ENCODE peak calls at places on chromosome 4, in five cellular contexts. A is body of pancreas; B is activated CD4-positive, alpha-beta T cell treated with anti-CD3 and anti-CD28 coated beads, Interleukin-2, amount 10 ng/mL, durations not matched to agents 7 days and 5 days; F is ascending aorta; Z is activated gamma-delta T cell. R is an unnamed sample.

GRCh38 chr4:25799522-25799921 is 63.3 kb downstream of the SEL1L3 start:
- DNase-seq in B (no peak), A (no peak), F (no peak), Z (no peak), R (no peak)

GRCh38 chr4:159141193-159141592 is 38.3 kb downstream of the RAPGEF2 start:
- DNase-seq in A (no peak), B (no peak), F (no peak), Z (no peak), R (no peak)

GRCh38 chr4:7045961-7046921 is 3.1 kb downstream of the TADA2B start:
- DNase-seq in Z (no peak), F (no peak), B (no peak), A (no peak), R (no peak)

GRCh38 chr4:163072222-163072621 is 94.5 kb downstream of the NAF1 start:
- DNase-seq in F (no peak), B (no peak), A (no peak), Z (no peak), R (no peak)

GRCh38 chr4:108930186-108930585 is 167.3 kb upstream of the ETNPPL start:
- DNase-seq in Z (no peak), A (no peak), F (no peak), B (no peak), R (no peak)

GRCh38 chr4:184016742-184017668 is 111.9 kb downstream of the STOX2 start:
- DNase-seq in F (no peak), A (no peak), B (no peak), Z (no peak), R (no peak)

GRCh38 chr4:136400829-136401228 is 1131.5 kb downstream of the PCDH18 start:
- DNase-seq in A (no peak), B (no peak), Z (no peak), F (no peak), R (no peak)

GRCh38 chr4:101114936-101115372 is 232.4 kb downstream of the PPP3CA start:
- DNase-seq in Z (no peak), A (no peak), B (no peak), F (no peak), R (no peak)

GRCh38 chr4:176444741-176445140 is 125.0 kb downstream of the SPCS3 start:
- DNase-seq in A (no peak), Z (no peak), B (no peak), F (no peak), R (no peak)

GRCh38 chr4:153782567-153782966 is 6.3 kb downstream of the SFRP2 start:
- DNase-seq in B (no peak), Z (no peak), F (no peak), A (no peak), R (no peak)

GRCh38 chr4:183255487-183255886 is 64.6 kb downstream of the CLDN22 start:
- DNase-seq in A (no peak), F (no peak), Z (no peak), B (no peak), R (no peak)

GRCh38 chr4:8549352-8549931 is 30.8 kb upstream of the GPR78 start:
- DNase-seq in F (no peak), Z (no peak), A (no peak), B (no peak), R (no peak)

GRCh38 chr4:157043131-157043530 is 32.8 kb upstream of the GLRB start:
- DNase-seq in B (no peak), F (no peak), A (no peak), Z (no peak), R (no peak)

GRCh38 chr4:2059726-2060577 is 825 bp downstream of the NAT8L start:
- DNase-seq in Z (no peak), A (no peak), B (no peak), F (no peak), R (no peak)

GRCh38 chr4:22848332-22848731 is 155.6 kb downstream of the GBA3 start:
- DNase-seq in Z (no peak), A (no peak), B (no peak), F (no peak), R (no peak)

GRCh38 chr4:169059294-169060201 is 49.5 kb upstream of the CBR4 start:
- DNase-seq in B (no peak), Z (no peak), F (no peak), A (no peak), R (no peak)

GRCh38 chr4:113969935-113970334 is 9.5 kb downstream of the ARSJ start:
- DNase-seq in Z (no peak), A (no peak), B (no peak), F (no peak), R (no peak)

GRCh38 chr4:128825226-128825625 is 15.7 kb downstream of the JADE1 start:
- DNase-seq in B (no peak), A (no peak), F (no peak), Z (no peak), R (no peak)

GRCh38 chr4:1418494-1419285 is 12.4 kb upstream of the NKX1-1 start:
- DNase-seq in F (no peak), A (no peak), Z (no peak), B (no peak), R (peak; percentile 34)

GRCh38 chr4:26787461-26788340 is 72.9 kb upstream of the STIM2 start:
- DNase-seq in F (no peak), B (no peak), A (peak; percentile 73), Z (peak; percentile 6), R (no peak)

GRCh38 chr4:96698891-96699290 is 859.0 kb downstream of the PDHA2 start:
- DNase-seq in A (no peak), F (no peak), Z (no peak), B (no peak), R (no peak)

GRCh38 chr4:86451560-86452322 is 91.9 kb upstream of the MAPK10 start:
- DNase-seq in F (no peak), A (no peak), Z (no peak), B (no peak), R (no peak)

GRCh38 chr4:148955926-148956325 is 513.7 kb upstream of the NR3C2 start:
- DNase-seq in F (no peak), Z (no peak), A (no peak), B (no peak), R (no peak)

GRCh38 chr4:115154826-115155225 is 41.4 kb upstream of the NDST4 start:
- DNase-seq in F (no peak), A (no peak), Z (no peak), B (no peak), R (no peak)

GRCh38 chr4:38235338-38235737 is 275.1 kb downstream of the PTTG2 start:
- DNase-seq in F (no peak), Z (no peak), A (no peak), B (no peak), R (no peak)

GRCh38 chr4:131426023-131426758 is 1722.9 kb upstream of the PCDH10 start:
- DNase-seq in B (no peak), F (no peak), A (no peak), Z (no peak), R (no peak)

GRCh38 chr4:113394730-113395530 is 345.5 kb downstream of the ANK2 start:
- DNase-seq in B (peak; percentile 79), Z (no peak), A (peak; percentile 62), F (no peak), R (peak; percentile 65)

GRCh38 chr4:6221851-6222760 is 21.8 kb upstream of the JAKMIP1 start:
- DNase-seq in A (peak; percentile 72), F (no peak), B (no peak), Z (peak; percentile 45), R (no peak)

R was measured in activated CD8-positive, alpha-beta memory T cell treated with anti-CD3 and anti-CD28 coated beads, Interleukin-2, amount 10 ng/mL, durations not matched to agents 7 days and 5 days.